ENCODE peak calls at places on chromosomes 11 and 22, in five cellular contexts. C is MM.1S, S is DND-41, G is PC-3, V is K562. Q is an unnamed sample.

GRCh38 chr11:110606415-110606814 is 105.8 kb downstream of the ARHGAP20 start:
- DNase-seq in V (no peak), C (no peak), S (no peak), G (no peak), Q (no peak)

GRCh38 chr22:40498454-40499186 is 128.2 kb downstream of the SGSM3 start:
- DNase-seq in C (no peak), G (peak; percentile 95), S (no peak), V (no peak), Q (peak; percentile 51)

GRCh38 chr11:46800177-46800576 is 45.9 kb downstream of the CKAP5 start:
- DNase-seq in V (no peak), C (no peak), S (no peak), G (no peak), Q (peak; percentile 42)

GRCh38 chr11:27896096-27896495 is 195.8 kb upstream of the BDNF start:
- DNase-seq in V (no peak), C (no peak), S (no peak), G (no peak), Q (no peak)

GRCh38 chr11:64357904-64358535 is 942 bp upstream of the RPS6KA4 start:
- DNase-seq in S (no peak), C (no peak), G (peak; percentile 81), V (peak; percentile 69), Q (no peak)

GRCh38 chr11:503179-503981 is 3.7 kb downstream of the RNH1 start:
- DNase-seq in G (no peak), S (no peak), C (no peak), V (peak; percentile 62), Q (no peak)

GRCh38 chr22:25403752-25404471 is 160.6 kb upstream of the GRK3 start:
- DNase-seq in V (no peak), S (peak; percentile 18), G (peak; percentile 21), C (no peak), Q (no peak)

GRCh38 chr11:111733655-111734088 is 32.5 kb downstream of the PPP2R1B start:
- DNase-seq in C (no peak), S (no peak), V (no peak), G (no peak), Q (no peak)

GRCh38 chr11:68659158-68659921 is 25.0 kb upstream of the GAL start:
- DNase-seq in G (peak; percentile 89), S (no peak), C (no peak), V (peak; percentile 33), Q (peak; percentile 91)

GRCh38 chr11:97856666-97857065 is 1164.1 kb upstream of the CNTN5 start:
- DNase-seq in V (no peak), C (no peak), S (no peak), G (no peak), Q (no peak)

GRCh38 chr11:62601114-62601363 is 626 bp downstream of the MTA2 start:
- DNase-seq in C (peak; percentile 31), G (peak; percentile 35), V (peak; percentile 60), S (peak; percentile 60), Q (no peak)

GRCh38 chr11:102716527-102716926 is 8.2 kb downstream of the MMP8 start:
- DNase-seq in V (no peak), G (no peak), C (no peak), S (no peak), Q (no peak)

GRCh38 chr22:46783721-46784120 is 21.3 kb downstream of the TBC1D22A start:
- DNase-seq in V (no peak), S (no peak), C (no peak), G (no peak), Q (no peak)

GRCh38 chr22:46737976-46738641 is at the start of gene CERK:
- DNase-seq in V (peak; percentile 87), G (peak; percentile 35), S (peak; percentile 79), C (peak; percentile 75), Q (peak; percentile 73)

GRCh38 chr22:31400023-31400397 is 606 bp downstream of the DRG1 start:
- DNase-seq in S (no peak), V (no peak), C (no peak), G (no peak), Q (no peak)

GRCh38 chr11:75193271-75193670 is 42.4 kb downstream of the SLCO2B1 start:
- DNase-seq in G (no peak), V (no peak), S (no peak), C (no peak), Q (no peak)

GRCh38 chr11:117586392-117586791 is 210.6 kb downstream of the DSCAML1 start:
- DNase-seq in V (no peak), C (no peak), G (no peak), S (no peak), Q (no peak)

GRCh38 chr22:35195226-35195625 is 62.1 kb upstream of the HMGXB4 start:
- DNase-seq in G (no peak), S (no peak), V (no peak), C (no peak), Q (no peak)

GRCh38 chr22:38699784-38700183 is 959 bp downstream of the JOSD1 start:
- DNase-seq in V (no peak), C (no peak), S (no peak), G (peak; percentile 27), Q (no peak)

GRCh38 chr22:18033204-18033998 is 9.0 kb upstream of the MICAL3 start:
- DNase-seq in C (no peak), G (peak; percentile 17), V (no peak), S (no peak), Q (no peak)

GRCh38 chr22:30841264-30841663 is 127.3 kb downstream of the MORC2 start:
- DNase-seq in V (no peak), G (peak; percentile 19), S (no peak), C (no peak), Q (no peak)

GRCh38 chr22:23281406-23282088 is 101.2 kb downstream of the BCR start:
- DNase-seq in C (peak; percentile 77), V (peak; percentile 100), G (peak; percentile 76), S (peak; percentile 76), Q (peak; percentile 84)

GRCh38 chr22:23283591-23284503 is 103.5 kb downstream of the BCR start:
- DNase-seq in C (no peak), S (no peak), G (no peak), V (peak; percentile 61), Q (no peak)

GRCh38 chr22:23282986-23283385 is 102.7 kb downstream of the BCR start:
- DNase-seq in S (no peak), V (peak; percentile 62), G (no peak), C (no peak), Q (no peak)

GRCh38 chr22:23282089-23282501 is 101.8 kb downstream of the BCR start:
- DNase-seq in C (no peak), V (no peak), G (peak; percentile 91), S (no peak), Q (peak; percentile 90)

DNA sequence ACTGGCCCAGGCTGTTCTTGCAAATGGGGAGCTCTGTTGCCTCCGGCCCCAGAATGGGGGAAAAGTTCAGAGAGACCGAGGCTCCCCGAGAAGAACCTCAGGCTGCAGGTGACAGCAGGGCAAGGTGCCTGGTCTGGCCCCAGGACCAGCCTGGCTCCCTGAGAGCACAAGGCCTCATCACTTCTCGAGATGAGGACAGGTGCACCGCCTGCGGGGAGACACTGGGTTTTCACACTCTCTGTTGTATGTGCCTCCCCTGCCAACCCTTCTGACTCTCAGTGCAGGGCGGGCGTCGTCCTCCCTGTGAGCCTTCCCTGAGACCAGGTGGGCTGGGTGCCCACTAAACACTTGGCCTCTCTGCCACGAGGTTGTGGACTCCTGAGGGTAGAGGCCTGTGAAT is 102.2 kb downstream of the BCR start:
- DNase-seq in V (no peak), G (no peak), C (no peak), S (no peak), Q (no peak)
- H3K9ac ChIP-seq in V (no peak overlapping the region), G (no peak overlapping the region), C (no peak overlapping the region), S (no peak overlapping the region), Q (peak overlapping the region; percentile 36)

GRCh38 chr22:21669026-21669425 is 3.2 kb downstream of the PPIL2 start:
- DNase-seq in C (no peak), S (no peak), G (peak; percentile 55), V (no peak), Q (no peak)
- H3K79me2 ChIP-seq in C (peaks cover 17% of the 10 kb centered on the region), S (peaks cover 47% of the 10 kb centered on the region), G (peaks cover 27% of the 10 kb centered on the region), V (peaks cover 31% of the 10 kb centered on the region), Q (peaks cover 8% of the 10 kb centered on the region)

GRCh38 chr11:134228625-134229024 is 4.2 kb downstream of the VPS26B start:
- DNase-seq in S (peak; percentile 50), V (no peak), C (peak; percentile 48), G (no peak), Q (no peak)

GRCh38 chr11:134231958-134232674 is 7.6 kb downstream of the VPS26B start:
- DNase-seq in G (no peak), C (no peak), S (no peak), V (no peak), Q (no peak)

GRCh38 chr11:134233729-134234179 is 9.3 kb downstream of the VPS26B start:
- DNase-seq in V (peak; percentile 72), S (no peak), C (no peak), G (no peak), Q (no peak)

GRCh38 chr11:134229131-134229790 is 4.8 kb downstream of the VPS26B start:
- DNase-seq in C (no peak), S (no peak), G (no peak), V (no peak), Q (no peak)

DNA sequence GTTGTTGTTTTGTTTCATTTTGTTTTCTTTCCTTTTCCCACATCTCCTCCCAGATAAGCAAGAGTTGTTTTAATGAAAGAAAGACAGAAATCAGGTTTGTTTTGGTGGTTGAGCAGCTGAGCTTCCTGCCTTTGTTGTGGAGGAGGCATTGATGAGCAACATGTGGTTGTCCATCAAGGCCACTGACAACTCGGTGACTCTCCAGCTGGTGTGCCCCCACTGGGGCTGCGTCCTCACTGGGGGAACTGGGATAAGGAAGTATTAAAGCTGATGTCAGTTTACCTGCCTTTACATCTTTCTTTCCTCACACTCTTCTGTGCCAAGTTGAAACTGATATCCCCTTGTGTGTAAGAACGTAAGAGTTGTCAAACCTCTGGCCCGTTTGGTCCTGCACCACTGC is 5.9 kb downstream of the VPS26B start:
- DNase-seq in G (no peak), S (no peak), V (no peak), C (no peak), Q (no peak)
- H4K20me1 ChIP-seq in G (peaks cover 5% of the 10 kb centered on the region), S (peaks cover 59% of the 10 kb centered on the region), V (peaks cover 7% of the 10 kb centered on the region), C (no peaks in the 10 kb centered on the region), Q (no peaks in the 10 kb centered on the region)

DNA sequence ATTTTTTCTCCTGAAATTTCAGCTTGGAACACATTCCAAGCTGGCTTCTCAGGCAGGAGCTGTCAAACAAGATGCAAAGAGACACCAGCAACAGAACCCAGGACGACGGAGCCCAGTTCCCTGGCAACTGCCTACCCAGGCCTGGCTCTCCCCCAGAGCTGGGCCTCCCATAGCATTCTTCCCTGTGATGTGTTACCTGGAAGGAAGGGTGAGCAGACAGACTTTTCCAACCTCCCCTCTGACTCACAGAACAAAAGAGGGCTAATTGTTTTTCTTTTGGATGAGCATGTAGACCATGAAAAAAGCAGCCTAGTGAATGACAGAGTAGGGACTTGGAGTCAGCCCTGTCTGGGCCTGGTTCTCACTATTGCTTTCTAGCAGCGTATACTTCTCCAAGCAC is 55.3 kb upstream of the BMAL1 start:
- DNase-seq in V (no peak), G (peak; percentile 39), C (no peak), S (no peak), Q (no peak)
- H3K9ac ChIP-seq in V (no peak overlapping the region), G (no peak overlapping the region), C (no peak overlapping the region), S (no peak overlapping the region), Q (no peak overlapping the region)

GRCh38 chr11:67136156-67136555 is 17.1 kb downstream of the KDM2A start:
- DNase-seq in G (no peak), C (no peak), S (no peak), V (no peak), Q (no peak)
- H3K79me2 ChIP-seq in G (peaks cover 92% of the 10 kb centered on the region), C (peaks cover 99% of the 10 kb centered on the region), S (peaks cover 98% of the 10 kb centered on the region), V (peaks cover 54% of the 10 kb centered on the region), Q (peaks cover 69% of the 10 kb centered on the region)

Q was measured in endothelial cell of umbilical vein.